ENCODE peak calls at places on chromosome 16, in five cellular contexts. C is naive thymus-derived CD4-positive, alpha-beta T cell; Y is A549; F is lung; W is upper lobe of right lung. L is an unnamed sample.
A peak's percentile ranks its signal among the peaks of the same experiment; 100 is the strongest.

GRCh38 chr16:89853306-89853993 is 19.9 kb upstream of the TCF25 start:
- DNase-seq in C (no peak), Y (no peak), F (no peak), W (no peak), L (no peak)

GRCh38 chr16:8583199-8583598 is 7.1 kb downstream of the TMEM114 start:
- DNase-seq in C (no peak), Y (no peak), F (no peak), W (no peak), L (no peak)

GRCh38 chr16:89815639-89816348 is 653 bp downstream of the FANCA start:
- DNase-seq in C (no peak), Y (no peak), F (no peak), W (no peak), L (peak; percentile 33)

GRCh38 chr16:72664122-72664479 is 383.8 kb downstream of the ZFHX3 start:
- DNase-seq in C (no peak), Y (peak; percentile 5), F (no peak), W (no peak), L (no peak)

GRCh38 chr16:67917852-67918236 is 13.8 kb downstream of the CTRL start:
- DNase-seq in C (no peak), Y (peak; percentile 88), F (no peak), W (no peak), L (no peak)

GRCh38 chr16:64153718-64154117 is 968.1 kb downstream of the CDH11 start:
- DNase-seq in C (no peak), Y (no peak), F (no peak), W (no peak), L (no peak)

GRCh38 chr16:71547168-71547567 is 20.9 kb downstream of the CHST4 start:
- DNase-seq in C (no peak), Y (no peak), F (no peak), W (no peak), L (no peak)

GRCh38 chr16:87119748-87120147 is 197.4 kb downstream of the C16orf95 start:
- DNase-seq in C (no peak), Y (no peak), F (no peak), W (no peak), L (no peak)

GRCh38 chr16:67000384-67001158 is 12.2 kb downstream of the CES4A start:
- DNase-seq in C (peak; percentile 64), Y (peak; percentile 58), F (peak; percentile 66), W (peak; percentile 91), L (peak; percentile 72)

GRCh38 chr16:47727131-47727530 is 266.0 kb downstream of the PHKB start:
- DNase-seq in C (no peak), Y (no peak), F (no peak), W (no peak), L (no peak)

GRCh38 chr16:80273635-80274538 is 266.9 kb upstream of the DYNLRB2 start:
- DNase-seq in C (no peak), Y (no peak), F (no peak), W (no peak), L (no peak)

GRCh38 chr16:70747703-70748631 is 53.0 kb downstream of the VAC14 start:
- DNase-seq in C (no peak), Y (no peak), F (peak; percentile 78), W (peak; percentile 73), L (no peak)

GRCh38 chr16:65773319-65773874 is 593.1 kb upstream of the CDH5 start:
- DNase-seq in C (no peak), Y (no peak), F (no peak), W (no peak), L (no peak)
- H3K9me3 ChIP-seq in C (no peaks in the 10 kb centered on the region), Y (no peaks in the 10 kb centered on the region), F (peaks cover 2% of the 10 kb centered on the region), W (no peaks in the 10 kb centered on the region), L (peaks cover 2% of the 10 kb centered on the region)

GRCh38 chr16:85353013-85353412 is 240.7 kb upstream of the CIBAR2 start:
- DNase-seq in C (no peak), Y (no peak), F (no peak), W (no peak), L (no peak)

GRCh38 chr16:85352221-85352620 is 239.9 kb upstream of the CIBAR2 start:
- DNase-seq in C (no peak), Y (no peak), F (no peak), W (no peak), L (peak; percentile 41)

GRCh38 chr16:85355515-85355837 is 243.2 kb upstream of the CIBAR2 start:
- DNase-seq in C (no peak), Y (no peak), F (no peak), W (no peak), L (no peak)

GRCh38 chr16:85354623-85355514 is 242.6 kb upstream of the CIBAR2 start:
- DNase-seq in C (no peak), Y (no peak), F (no peak), W (peak; percentile 61), L (no peak)

GRCh38 chr16:85353839-85354622 is 241.8 kb upstream of the CIBAR2 start:
- DNase-seq in C (no peak), Y (no peak), F (peak; percentile 85), W (peak; percentile 83), L (no peak)
- H3K4me3 ChIP-seq in C (no peak overlapping the region), Y (no peak overlapping the region), F (no peak overlapping the region), W (no peak overlapping the region), L (no peak overlapping the region)

GRCh38 chr16:75043175-75043937 is 44.5 kb downstream of the ZNRF1 start:
- DNase-seq in C (no peak), Y (no peak), F (no peak), W (no peak), L (no peak)

GRCh38 chr16:75042423-75043174 is 43.8 kb downstream of the ZNRF1 start:
- DNase-seq in C (no peak), Y (no peak), F (no peak), W (no peak), L (no peak)

GRCh38 chr16:75035410-75035968 is 36.7 kb downstream of the ZNRF1 start:
- DNase-seq in C (no peak), Y (no peak), F (peak; percentile 30), W (peak; percentile 66), L (no peak)

GRCh38 chr16:75039941-75040340 is 41.1 kb downstream of the ZNRF1 start:
- DNase-seq in C (no peak), Y (no peak), F (no peak), W (no peak), L (no peak)

DNA sequence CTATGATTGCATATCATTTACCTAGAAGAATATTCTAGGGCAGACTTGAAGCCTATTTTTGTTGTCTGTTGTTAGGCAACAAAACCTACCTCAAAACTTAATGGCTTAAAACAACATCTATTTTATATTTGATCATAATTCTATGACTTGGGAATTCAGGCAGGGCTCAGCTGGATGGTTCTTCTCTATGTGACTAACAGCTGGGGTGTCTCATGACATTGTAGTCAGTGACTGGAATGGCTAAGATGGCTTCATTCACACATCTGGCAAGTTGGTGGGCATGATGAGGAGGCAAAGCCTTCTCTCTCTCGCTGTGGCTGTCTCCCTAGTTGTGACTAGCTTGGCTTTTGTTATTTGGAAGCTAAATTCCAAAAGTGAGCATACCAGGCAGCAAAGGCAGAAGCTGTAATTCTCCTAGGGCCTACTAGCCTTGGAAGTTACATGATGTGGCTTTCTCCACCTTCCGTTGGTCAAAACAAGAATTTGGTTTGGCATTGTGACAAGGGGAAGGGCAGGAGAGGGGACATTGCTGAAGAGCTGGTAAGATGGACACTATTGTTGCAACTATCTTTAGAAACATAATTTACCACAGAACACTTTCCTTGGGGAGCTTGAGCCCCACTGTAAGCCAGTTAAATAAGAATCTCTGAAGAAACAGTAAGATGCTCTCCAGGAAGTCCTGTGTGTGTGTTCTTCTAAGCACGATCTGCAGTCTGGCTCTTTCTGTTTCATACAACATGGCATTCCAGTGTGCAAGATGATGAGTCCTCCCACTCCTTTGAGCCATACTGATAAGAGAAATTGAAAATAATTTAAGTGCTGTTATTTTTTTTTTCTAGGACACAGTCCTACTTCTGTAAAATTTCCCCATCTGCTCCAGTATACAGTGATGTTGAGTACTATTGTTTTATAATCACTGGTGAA is 39.5 kb downstream of the ZNRF1 start:
- DNase-seq in C (no peak), Y (no peak), F (no peak), W (no peak), L (no peak)
- H3K9me3 ChIP-seq in C (no peaks in the 10 kb centered on the region), Y (peaks cover 17% of the 10 kb centered on the region), F (peaks cover 4% of the 10 kb centered on the region), W (peaks cover 5% of the 10 kb centered on the region), L (no peaks in the 10 kb centered on the region)

GRCh38 chr16:69727916-69728270 is 1.5 kb upstream of the NQO1 start:
- DNase-seq in C (no peak), Y (no peak), F (peak; percentile 84), W (peak; percentile 87), L (peak; percentile 58)

GRCh38 chr16:69726313-69727060 is at the start of gene NQO1:
- DNase-seq in C (peak; percentile 78), Y (peak; percentile 95), F (peak; percentile 95), W (peak; percentile 97), L (peak; percentile 99)

GRCh38 chr16:69724414-69724873 is 1.9 kb downstream of the NQO1 start:
- DNase-seq in C (no peak), Y (no peak), F (no peak), W (no peak), L (no peak)

GRCh38 chr16:69725480-69726312 is 664 bp downstream of the NQO1 start:
- DNase-seq in C (no peak), Y (no peak), F (no peak), W (peak; percentile 53), L (no peak)

GRCh38 chr16:69724981-69725479 is 1.3 kb downstream of the NQO1 start:
- DNase-seq in C (no peak), Y (no peak), F (no peak), W (no peak), L (no peak)
- H3K4me3 ChIP-seq in C (no peak overlapping the region), Y (peak overlapping the region; percentile 77), F (no peak overlapping the region), W (peak overlapping the region; percentile 67), L (peak overlapping the region; percentile 36)

GRCh38 chr16:30745082-30745481 is 3.1 kb upstream of the PHKG2 start:
- DNase-seq in C (no peak), Y (no peak), F (no peak), W (no peak), L (no peak)
- H3K9me3 ChIP-seq in C (no peaks in the 10 kb centered on the region), Y (no peaks in the 10 kb centered on the region), F (no peaks in the 10 kb centered on the region), W (no peaks in the 10 kb centered on the region), L (no peaks in the 10 kb centered on the region)

GRCh38 chr16:10743227-10743609 is 424 bp upstream of the NUBP1 start:
- DNase-seq in C (no peak), Y (peak; percentile 17), F (no peak), W (no peak), L (no peak)
- H3K4me3 ChIP-seq in C (peak overlapping the region; percentile 74), Y (peak overlapping the region; percentile 46), F (no peak overlapping the region), W (peak overlapping the region; percentile 60), L (peak overlapping the region; percentile 71)

DNA sequence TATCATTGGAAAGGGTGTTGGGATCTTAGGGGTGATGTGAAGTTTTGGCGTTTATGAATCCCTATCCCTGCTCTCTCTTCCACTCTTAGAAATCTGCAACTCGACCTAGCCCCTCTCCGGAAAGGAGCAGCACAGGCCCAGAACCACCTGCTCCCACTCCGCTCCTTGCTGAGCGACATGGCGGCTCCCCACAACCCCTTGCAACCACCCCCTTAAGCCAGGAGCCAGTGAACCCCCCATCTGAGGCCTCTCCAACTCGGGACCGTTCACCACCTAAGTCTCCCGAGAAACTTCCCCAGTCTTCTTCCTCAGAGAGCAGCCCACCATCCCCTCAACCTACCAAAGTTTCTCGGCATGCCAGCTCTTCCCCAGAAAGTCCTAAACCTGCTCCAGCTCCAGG is 9.0 kb downstream of the SRRM2 start:
- DNase-seq in C (no peak), Y (no peak), F (no peak), W (no peak), L (no peak)
- H3K9me3 ChIP-seq in C (no peaks in the 10 kb centered on the region), Y (no peaks in the 10 kb centered on the region), F (no peaks in the 10 kb centered on the region), W (no peaks in the 10 kb centered on the region), L (no peaks in the 10 kb centered on the region)

GRCh38 chr16:3106205-3106928 is 6.0 kb upstream of the ZNF205 start:
- DNase-seq in C (peak; percentile 84), Y (peak; percentile 91), F (peak; percentile 91), W (peak; percentile 96), L (peak; percentile 81)
- H3K4me3 ChIP-seq in C (peak overlapping the region; percentile 76), Y (peak overlapping the region; percentile 59), F (peak overlapping the region; percentile 65), W (peak overlapping the region; percentile 71), L (peak overlapping the region; percentile 58)

L was measured in HAP-1.